ENCODE peak calls at places on chromosome 7, in eight cellular contexts. F is activated CD4-positive, CD25-positive, alpha-beta regulatory T cell; V is NCI-H1930; H is GDM1; E is activated naive CD8-positive, alpha-beta T cell treated with anti-CD3 and anti-CD28 coated beads, Interleukin-2, amount 10 ng/mL, durations not matched to agents 7 days and 5 days; D is heart right ventricle; M is brain microvascular endothelial cell; Y is Caco-2. X is an unnamed sample.

GRCh38 chr7:55778631-55779030 is 83.9 kb downstream of the SEPTIN14 start:
- DNase-seq in F (no peak), V (no peak), H (no peak), E (no peak), D (no peak), M (no peak), Y (no peak), X (no peak)

GRCh38 chr7:42493436-42494198 is 256.6 kb upstream of the GLI3 start:
- DNase-seq in F (no peak), V (no peak), H (no peak), E (no peak), D (peak), M (peak), Y (peak), X (peak)

GRCh38 chr7:127976056-127976455 is 55.2 kb downstream of the LRRC4 start:
- DNase-seq in F (no peak), V (no peak), H (no peak), E (no peak), D (no peak), M (no peak), Y (no peak), X (no peak)

GRCh38 chr7:4174016-4174415 is 508.1 kb upstream of the FOXK1 start:
- DNase-seq in F (no peak), V (no peak), H (no peak), E (no peak), D (no peak), M (no peak), Y (no peak), X (peak)

GRCh38 chr7:44288811-44289340 is 36.5 kb downstream of the CAMK2B start:
- DNase-seq in F (no peak), V (no peak), H (no peak), E (peak), D (no peak), M (no peak), Y (peak), X (no peak)

GRCh38 chr7:47357398-47357797 is 224.5 kb downstream of the TNS3 start:
- DNase-seq in F (no peak), V (no peak), H (no peak), E (no peak), D (no peak), M (no peak), Y (no peak), X (no peak)

GRCh38 chr7:140679186-140679585 is 6.4 kb downstream of the ADCK2 start:
- DNase-seq in F (no peak), V (no peak), H (no peak), E (no peak), D (no peak), M (no peak), Y (no peak), X (no peak)

GRCh38 chr7:46393142-46393541 is 472.1 kb upstream of the IGFBP3 start:
- DNase-seq in F (no peak), V (no peak), H (no peak), E (no peak), D (no peak), M (no peak), Y (no peak), X (no peak)

GRCh38 chr7:30928254-30928872 is 16.7 kb downstream of the AQP1 start:
- DNase-seq in F (no peak), V (no peak), H (no peak), E (peak), D (no peak), M (no peak), Y (no peak), X (no peak)

GRCh38 chr7:35982600-35982999 is 170.5 kb upstream of the EEPD1 start:
- DNase-seq in F (no peak), V (no peak), H (no peak), E (no peak), D (no peak), M (no peak), Y (no peak), X (no peak)

GRCh38 chr7:41476117-41476803 is 226.6 kb downstream of the INHBA start:
- DNase-seq in F (no peak), V (no peak), H (no peak), E (no peak), D (no peak), M (no peak), Y (no peak), X (no peak)

GRCh38 chr7:5997210-5997808 is 11.5 kb downstream of the PMS2 start:
- DNase-seq in F (no peak), V (no peak), H (peak), E (no peak), D (peak), M (peak), Y (peak), X (no peak)

GRCh38 chr7:17501461-17502208 is 203.2 kb downstream of the AHR start:
- DNase-seq in F (no peak), V (no peak), H (no peak), E (no peak), D (no peak), M (no peak), Y (no peak), X (no peak)

GRCh38 chr7:47726047-47726726 is 144.3 kb upstream of the TNS3 start:
- DNase-seq in F (no peak), V (no peak), H (no peak), E (no peak), D (no peak), M (no peak), Y (no peak), X (no peak)

GRCh38 chr7:81769891-81770818 is at the start of gene HGF:
- DNase-seq in F (no peak), V (no peak), H (no peak), E (no peak), D (peak), M (peak), Y (no peak), X (peak)

GRCh38 chr7:111540199-111540815 is 22.0 kb downstream of the IMMP2L start:
- DNase-seq in F (no peak), V (no peak), H (no peak), E (no peak), D (no peak), M (no peak), Y (no peak), X (no peak)

GRCh38 chr7:23044581-23044980 is 30.7 kb upstream of the HYCC1 start:
- DNase-seq in F (no peak), V (no peak), H (no peak), E (no peak), D (no peak), M (no peak), Y (no peak), X (no peak)

GRCh38 chr7:52609511-52609910 is 425.9 kb upstream of the POM121L12 start:
- DNase-seq in F (no peak), V (no peak), H (no peak), E (no peak), D (no peak), M (no peak), Y (no peak), X (no peak)

GRCh38 chr7:104487642-104488041 is 159.2 kb downstream of the LHFPL3 start:
- DNase-seq in F (no peak), V (no peak), H (no peak), E (no peak), D (no peak), M (no peak), Y (no peak), X (no peak)

GRCh38 chr7:114364151-114364550 is 50.5 kb upstream of the FOXP2 start:
- DNase-seq in F (no peak), V (no peak), H (no peak), E (no peak), D (no peak), M (no peak), Y (no peak), X (no peak)

GRCh38 chr7:2451171-2452073 is 24.8 kb downstream of the GRIFIN start:
- DNase-seq in F (peak), V (no peak), H (peak), E (peak), D (peak), M (peak), Y (peak), X (peak)

GRCh38 chr7:105637755-105638154 is 56.5 kb upstream of the EFCAB10 start:
- DNase-seq in F (no peak), V (no peak), H (no peak), E (no peak), D (no peak), M (no peak), Y (no peak), X (no peak)

GRCh38 chr7:157474685-157475084 is 137.9 kb downstream of the DNAJB6 start:
- DNase-seq in F (no peak), V (no peak), H (no peak), E (no peak), D (no peak), M (no peak), Y (peak), X (no peak)

GRCh38 chr7:109154748-109155147 is 585.1 kb downstream of the DNAJB9 start:
- DNase-seq in F (no peak), V (no peak), H (no peak), E (no peak), D (no peak), M (no peak), Y (no peak), X (no peak)

GRCh38 chr7:2530076-2530967 is 10.7 kb downstream of the LFNG start:
- DNase-seq in F (peak), V (no peak), H (peak), E (peak), D (no peak), M (no peak), Y (no peak), X (peak)

GRCh38 chr7:28151965-28152364 is 28.6 kb downstream of the JAZF1 start:
- DNase-seq in F (no peak), V (no peak), H (no peak), E (no peak), D (no peak), M (peak), Y (no peak), X (no peak)

GRCh38 chr7:107564553-107565298 is 955 bp downstream of the DUS4L start:
- DNase-seq in F (no peak), V (no peak), H (no peak), E (no peak), D (no peak), M (peak), Y (no peak), X (no peak)

X was measured in psoas muscle.